ENCODE peak calls at places on chromosomes 1 and 21, in five cellular contexts. R is GM12878, S is K562, N is GM23338, T is WTC11. G is an unnamed sample.

GRCh38 chr1:243513726-243514491 is 258.1 kb downstream of the SDCCAG8 start:
- DNase-seq in R (no peak), S (no peak), N (no peak), T (no peak), G (no peak)

GRCh38 chr21:40640427-40640826 is 206.5 kb downstream of the DSCAM start:
- DNase-seq in R (no peak), S (no peak), N (no peak), T (no peak), G (no peak)

GRCh38 chr1:234759888-234760287 is 149.9 kb upstream of the IRF2BP2 start:
- DNase-seq in R (no peak), S (no peak), N (no peak), T (no peak), G (no peak)

GRCh38 chr1:50699795-50700194 is 260.3 kb downstream of the FAF1 start:
- DNase-seq in R (no peak), S (no peak), N (no peak), T (no peak), G (no peak)

GRCh38 chr1:9438431-9439073 is 100.7 kb upstream of the SLC25A33 start:
- DNase-seq in R (no peak), S (no peak), N (no peak), T (no peak), G (no peak)

GRCh38 chr1:163290025-163290610 is 31.6 kb upstream of the NUF2 start:
- DNase-seq in R (no peak), S (no peak), N (no peak), T (no peak), G (no peak)

GRCh38 chr1:159197767-159198557 is 6.7 kb upstream of the ACKR1 start:
- DNase-seq in R (no peak), S (peak; percentile 56), N (peak; percentile 92), T (peak; percentile 84), G (no peak)

GRCh38 chr1:34870395-34870794 is 10.8 kb upstream of the SMIM12 start:
- DNase-seq in R (no peak), S (no peak), N (no peak), T (no peak), G (no peak)

GRCh38 chr1:89671775-89672488 is 39.0 kb downstream of the LRRC8C start:
- DNase-seq in R (no peak), S (no peak), N (no peak), T (no peak), G (no peak)

GRCh38 chr1:5994713-5995621 is 2.7 kb upstream of the NPHP4 start:
- DNase-seq in R (peak; percentile 30), S (no peak), N (peak; percentile 22), T (no peak), G (no peak)

GRCh38 chr21:28336299-28336698 is 656.4 kb downstream of the LTN1 start:
- DNase-seq in R (no peak), S (no peak), N (peak; percentile 70), T (no peak), G (no peak)

GRCh38 chr1:197180252-197180878 is 33.9 kb upstream of the ASPM start:
- DNase-seq in R (no peak), S (peak; percentile 44), N (peak; percentile 63), T (no peak), G (no peak)

GRCh38 chr1:112465122-112465521 is 43.6 kb upstream of the WNT2B start:
- DNase-seq in R (no peak), S (no peak), N (no peak), T (no peak), G (no peak)

GRCh38 chr1:57127976-57128375 is 162.2 kb upstream of the C8B start:
- DNase-seq in R (no peak), S (no peak), N (no peak), T (no peak), G (no peak)

GRCh38 chr1:71080178-71080781 is 555 bp downstream of the ZRANB2 start:
- DNase-seq in R (no peak), S (peak; percentile 69), N (peak; percentile 44), T (no peak), G (no peak)

GRCh38 chr1:188652678-188653077 is 1823.9 kb downstream of the PLA2G4A start:
- DNase-seq in R (no peak), S (no peak), N (no peak), T (no peak), G (no peak)

GRCh38 chr1:156012051-156012817 is 8.5 kb downstream of the SSR2 start:
- DNase-seq in R (peak; percentile 70), S (no peak), N (no peak), T (no peak), G (no peak)

GRCh38 chr1:96581786-96582185 is 139.8 kb upstream of the PTBP2 start:
- DNase-seq in R (no peak), S (no peak), N (peak; percentile 67), T (peak; percentile 25), G (no peak)

DNA sequence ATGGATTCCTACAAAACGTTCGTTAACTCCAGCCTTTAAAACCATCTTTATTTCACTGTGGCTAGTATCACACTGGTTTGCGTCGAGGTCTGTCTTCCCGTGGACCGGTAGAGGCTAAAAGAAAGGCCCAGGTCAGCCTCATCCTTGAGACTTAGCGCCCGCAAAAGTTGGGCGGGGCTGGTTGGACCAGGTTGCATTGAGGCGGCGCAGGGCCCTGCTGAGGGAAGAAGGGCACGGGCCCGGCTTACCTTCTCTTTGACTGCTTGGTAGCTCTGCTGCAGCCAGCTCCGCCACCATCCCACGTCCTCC is 455 bp downstream of the BSDC1 start:
- DNase-seq in R (no peak), S (peak; percentile 58), N (peak; percentile 75), T (peak; percentile 51), G (no peak)
- TF ChIP-seq CREB1 in R (no peak), S (no peak), N (no peak), T (no peak), G (no peak)

DNA sequence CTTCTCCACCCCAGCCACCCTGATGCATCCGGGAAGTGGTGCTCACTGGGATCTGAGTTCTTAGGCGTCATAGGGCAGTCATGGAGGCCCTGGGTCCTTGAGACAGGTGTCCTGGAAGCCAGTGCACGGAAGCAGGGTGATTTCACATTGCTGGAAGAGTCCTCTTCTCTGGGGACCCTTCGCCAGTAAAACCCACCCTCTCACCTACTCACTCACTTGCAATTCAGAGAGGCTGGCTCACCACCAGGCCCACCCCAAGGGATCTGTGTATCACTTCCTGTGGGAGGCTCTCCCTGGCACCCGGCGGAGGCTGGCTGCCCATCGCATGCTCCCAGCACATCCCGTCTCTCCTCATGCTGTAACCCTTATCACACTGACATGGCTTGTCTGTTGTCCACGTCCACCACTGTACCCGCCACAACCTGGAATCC is 40.2 kb upstream of the EPS8L3 start:
- DNase-seq in R (no peak), S (no peak), N (no peak), T (no peak), G (no peak)
- TF ChIP-seq CREB1 in R (no peak), S (no peak), N (no peak), T (no peak), G (no peak)

DNA sequence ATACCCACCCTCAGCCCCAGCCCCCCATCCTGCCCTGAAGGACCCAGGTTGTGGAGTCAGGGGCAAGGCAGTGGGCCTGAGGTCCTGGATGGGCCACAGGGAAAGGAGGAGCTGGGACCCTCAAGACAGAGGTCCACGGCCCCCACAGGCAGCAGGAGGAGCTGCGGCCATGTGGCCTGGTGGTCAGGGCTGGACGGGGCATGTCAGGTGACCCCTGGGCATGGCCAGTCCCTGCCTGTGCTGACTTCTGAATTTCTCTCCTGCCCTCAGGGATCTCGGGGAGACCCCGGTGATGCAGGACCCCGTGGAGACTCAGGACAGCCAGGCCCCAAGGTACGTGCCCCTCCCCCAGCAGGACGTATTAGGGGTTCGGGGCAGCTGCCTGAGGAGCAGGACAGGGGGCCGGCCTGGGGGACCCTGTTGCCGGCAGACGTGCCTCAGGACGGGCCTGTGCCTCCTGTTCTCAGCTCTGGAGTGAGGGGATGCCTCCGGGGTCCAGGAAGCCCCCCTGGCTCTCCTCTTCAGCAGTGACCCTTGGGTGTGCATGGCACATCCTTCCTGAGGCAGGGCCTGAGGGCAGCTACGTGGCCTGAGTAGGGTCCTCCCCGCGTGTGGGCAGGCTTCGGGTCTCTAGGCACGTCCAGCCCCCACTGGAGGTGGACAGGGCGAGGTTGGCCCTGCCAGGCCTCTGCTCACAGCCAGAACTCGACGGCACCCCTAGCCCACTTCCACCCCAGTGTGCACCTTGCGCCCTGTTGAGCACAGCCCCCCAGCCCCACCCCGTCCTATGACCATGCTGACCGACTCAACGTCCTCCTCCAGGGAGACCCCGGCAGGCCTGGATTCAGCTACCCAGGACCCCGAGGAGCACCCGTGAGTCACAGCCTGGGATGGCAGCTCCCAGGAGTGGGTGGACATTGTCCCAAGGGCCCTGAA is 23.6 kb downstream of the COL6A2 start:
- DNase-seq in R (no peak), S (no peak), N (no peak), T (peak; percentile 7), G (no peak)
- TF ChIP-seq CREB1 in R (no peak), S (no peak), N (no peak), T (no peak), G (no peak)

GRCh38 chr21:44337941-44338895 is 972 bp downstream of the CFAP410 start:
- DNase-seq in R (no peak), S (peak; percentile 72), N (peak; percentile 85), T (peak; percentile 66), G (no peak)
- TF ChIP-seq CREB1 in R (no peak), S (no peak), N (no peak), T (no peak), G (no peak)